ENCODE peak calls at places on chromosomes 1 and 21, in four cellular contexts. One of them, this sample, is unnamed.

GRCh38 chr1:8373547-8374270 is 55.8 kb downstream of the SLC45A1 start:
- DNase-seq in stimulated activated CD4-positive, alpha-beta T cell treated with anti-CD3 and anti-CD28 coated beads, TNF-alpha, amount 100 ng/mL, for 1 hour: no peak
- DNase-seq in left colon: no peak
- DNase-seq in HuH-7.5: no peak
- DNase-seq in this sample: peak

GRCh38 chr1:111598534-111598933 is 21.1 kb upstream of the RAP1A start:
- DNase-seq in stimulated activated CD4-positive, alpha-beta T cell treated with anti-CD3 and anti-CD28 coated beads, TNF-alpha, amount 100 ng/mL, for 1 hour: no peak
- DNase-seq in left colon: no peak
- DNase-seq in HuH-7.5: no peak
- DNase-seq in this sample: no peak

GRCh38 chr1:149845416-149845815 is 54.0 kb upstream of the BOLA1 start:
- DNase-seq in stimulated activated CD4-positive, alpha-beta T cell treated with anti-CD3 and anti-CD28 coated beads, TNF-alpha, amount 100 ng/mL, for 1 hour: no peak
- DNase-seq in HuH-7.5: no peak
- DNase-seq in left colon: no peak
- DNase-seq in this sample: no peak

GRCh38 chr1:55374801-55375616 is 159.8 kb upstream of the USP24 start:
- DNase-seq in left colon: no peak
- DNase-seq in stimulated activated CD4-positive, alpha-beta T cell treated with anti-CD3 and anti-CD28 coated beads, TNF-alpha, amount 100 ng/mL, for 1 hour: no peak
- DNase-seq in HuH-7.5: no peak
- DNase-seq in this sample: no peak

GRCh38 chr1:54227091-54227602 is 27.2 kb downstream of the MRPL37 start:
- DNase-seq in HuH-7.5: no peak
- DNase-seq in stimulated activated CD4-positive, alpha-beta T cell treated with anti-CD3 and anti-CD28 coated beads, TNF-alpha, amount 100 ng/mL, for 1 hour: no peak
- DNase-seq in left colon: no peak
- DNase-seq in this sample: no peak

GRCh38 chr1:33237579-33237978 is 18.7 kb upstream of the ZNF362 start:
- DNase-seq in left colon: no peak
- DNase-seq in stimulated activated CD4-positive, alpha-beta T cell treated with anti-CD3 and anti-CD28 coated beads, TNF-alpha, amount 100 ng/mL, for 1 hour: no peak
- DNase-seq in HuH-7.5: no peak
- DNase-seq in this sample: no peak

GRCh38 chr1:24309762-24310485 is 9.2 kb upstream of the GRHL3 start:
- DNase-seq in HuH-7.5: no peak
- DNase-seq in stimulated activated CD4-positive, alpha-beta T cell treated with anti-CD3 and anti-CD28 coated beads, TNF-alpha, amount 100 ng/mL, for 1 hour: no peak
- DNase-seq in left colon: no peak
- DNase-seq in this sample: no peak

GRCh38 chr1:109823543-109824348 is 60.0 kb upstream of the EPS8L3 start:
- DNase-seq in HuH-7.5: no peak
- DNase-seq in stimulated activated CD4-positive, alpha-beta T cell treated with anti-CD3 and anti-CD28 coated beads, TNF-alpha, amount 100 ng/mL, for 1 hour: no peak
- DNase-seq in left colon: peak
- DNase-seq in this sample: no peak

GRCh38 chr21:31161157-31161556 is 122.9 kb upstream of the KRTAP19-8 start:
- DNase-seq in stimulated activated CD4-positive, alpha-beta T cell treated with anti-CD3 and anti-CD28 coated beads, TNF-alpha, amount 100 ng/mL, for 1 hour: no peak
- DNase-seq in left colon: no peak
- DNase-seq in HuH-7.5: no peak
- DNase-seq in this sample: no peak

GRCh38 chr1:181015258-181015630 is 7.4 kb downstream of the STX6 start:
- DNase-seq in left colon: no peak
- DNase-seq in HuH-7.5: no peak
- DNase-seq in stimulated activated CD4-positive, alpha-beta T cell treated with anti-CD3 and anti-CD28 coated beads, TNF-alpha, amount 100 ng/mL, for 1 hour: no peak
- DNase-seq in this sample: no peak

GRCh38 chr1:5504364-5504740 is 487.9 kb downstream of the NPHP4 start:
- DNase-seq in left colon: no peak
- DNase-seq in stimulated activated CD4-positive, alpha-beta T cell treated with anti-CD3 and anti-CD28 coated beads, TNF-alpha, amount 100 ng/mL, for 1 hour: no peak
- DNase-seq in HuH-7.5: no peak
- DNase-seq in this sample: no peak

GRCh38 chr1:116786049-116786448 is 31.8 kb downstream of the CD2 start:
- DNase-seq in left colon: no peak
- DNase-seq in stimulated activated CD4-positive, alpha-beta T cell treated with anti-CD3 and anti-CD28 coated beads, TNF-alpha, amount 100 ng/mL, for 1 hour: no peak
- DNase-seq in HuH-7.5: no peak
- DNase-seq in this sample: no peak

GRCh38 chr1:2170211-2170610 is 24.4 kb downstream of the FAAP20 start:
- DNase-seq in stimulated activated CD4-positive, alpha-beta T cell treated with anti-CD3 and anti-CD28 coated beads, TNF-alpha, amount 100 ng/mL, for 1 hour: no peak
- DNase-seq in left colon: no peak
- DNase-seq in HuH-7.5: no peak
- DNase-seq in this sample: no peak

GRCh38 chr1:201652180-201652579 is 113.3 kb downstream of the NAV1 start:
- DNase-seq in stimulated activated CD4-positive, alpha-beta T cell treated with anti-CD3 and anti-CD28 coated beads, TNF-alpha, amount 100 ng/mL, for 1 hour: no peak
- DNase-seq in HuH-7.5: no peak
- DNase-seq in left colon: no peak
- DNase-seq in this sample: no peak

GRCh38 chr1:95186149-95186548 is 47.9 kb upstream of the RWDD3 start:
- DNase-seq in stimulated activated CD4-positive, alpha-beta T cell treated with anti-CD3 and anti-CD28 coated beads, TNF-alpha, amount 100 ng/mL, for 1 hour: no peak
- DNase-seq in HuH-7.5: no peak
- DNase-seq in left colon: no peak
- DNase-seq in this sample: no peak

GRCh38 chr1:25503551-25504426 is 39.6 kb upstream of the LDLRAP1 start:
- DNase-seq in stimulated activated CD4-positive, alpha-beta T cell treated with anti-CD3 and anti-CD28 coated beads, TNF-alpha, amount 100 ng/mL, for 1 hour: peak
- DNase-seq in HuH-7.5: no peak
- DNase-seq in left colon: peak
- DNase-seq in this sample: peak

GRCh38 chr1:167905182-167905581 is 8.8 kb downstream of the ADCY10 start:
- DNase-seq in stimulated activated CD4-positive, alpha-beta T cell treated with anti-CD3 and anti-CD28 coated beads, TNF-alpha, amount 100 ng/mL, for 1 hour: no peak
- DNase-seq in left colon: no peak
- DNase-seq in HuH-7.5: no peak
- DNase-seq in this sample: no peak

GRCh38 chr1:208059328-208060017 is 148.5 kb upstream of the CD34 start:
- DNase-seq in HuH-7.5: peak
- DNase-seq in left colon: no peak
- DNase-seq in stimulated activated CD4-positive, alpha-beta T cell treated with anti-CD3 and anti-CD28 coated beads, TNF-alpha, amount 100 ng/mL, for 1 hour: no peak
- DNase-seq in this sample: no peak

GRCh38 chr1:228938248-228938891 is 203.1 kb downstream of the RHOU start:
- DNase-seq in left colon: no peak
- DNase-seq in HuH-7.5: no peak
- DNase-seq in stimulated activated CD4-positive, alpha-beta T cell treated with anti-CD3 and anti-CD28 coated beads, TNF-alpha, amount 100 ng/mL, for 1 hour: no peak
- DNase-seq in this sample: no peak

GRCh38 chr21:46158666-46159300 is 3.4 kb upstream of the FTCD start:
- DNase-seq in left colon: no peak
- DNase-seq in HuH-7.5: no peak
- DNase-seq in stimulated activated CD4-positive, alpha-beta T cell treated with anti-CD3 and anti-CD28 coated beads, TNF-alpha, amount 100 ng/mL, for 1 hour: no peak
- DNase-seq in this sample: no peak

GRCh38 chr1:226938903-226939438 is 1.1 kb upstream of the COQ8A start:
- DNase-seq in HuH-7.5: no peak
- DNase-seq in stimulated activated CD4-positive, alpha-beta T cell treated with anti-CD3 and anti-CD28 coated beads, TNF-alpha, amount 100 ng/mL, for 1 hour: no peak
- DNase-seq in left colon: no peak
- DNase-seq in this sample: no peak

GRCh38 chr1:52659851-52660596 is 27.1 kb downstream of the SHISAL2A start:
- DNase-seq in left colon: no peak
- DNase-seq in HuH-7.5: no peak
- DNase-seq in stimulated activated CD4-positive, alpha-beta T cell treated with anti-CD3 and anti-CD28 coated beads, TNF-alpha, amount 100 ng/mL, for 1 hour: no peak
- DNase-seq in this sample: no peak

GRCh38 chr1:178986204-178986603 is 39.5 kb upstream of the FAM20B start:
- DNase-seq in stimulated activated CD4-positive, alpha-beta T cell treated with anti-CD3 and anti-CD28 coated beads, TNF-alpha, amount 100 ng/mL, for 1 hour: no peak
- DNase-seq in left colon: no peak
- DNase-seq in HuH-7.5: no peak
- DNase-seq in this sample: no peak

GRCh38 chr1:52511439-52511838 is 41.5 kb downstream of the TUT4 start:
- DNase-seq in stimulated activated CD4-positive, alpha-beta T cell treated with anti-CD3 and anti-CD28 coated beads, TNF-alpha, amount 100 ng/mL, for 1 hour: no peak
- DNase-seq in HuH-7.5: no peak
- DNase-seq in left colon: no peak
- DNase-seq in this sample: no peak

GRCh38 chr1:25066253-25066652 is 136.2 kb upstream of the RUNX3 start:
- DNase-seq in stimulated activated CD4-positive, alpha-beta T cell treated with anti-CD3 and anti-CD28 coated beads, TNF-alpha, amount 100 ng/mL, for 1 hour: no peak
- DNase-seq in HuH-7.5: no peak
- DNase-seq in left colon: no peak
- DNase-seq in this sample: no peak

GRCh38 chr1:94396356-94396755 is 21.8 kb upstream of the ABCD3 start:
- DNase-seq in HuH-7.5: no peak
- DNase-seq in stimulated activated CD4-positive, alpha-beta T cell treated with anti-CD3 and anti-CD28 coated beads, TNF-alpha, amount 100 ng/mL, for 1 hour: no peak
- DNase-seq in left colon: no peak
- DNase-seq in this sample: no peak

GRCh38 chr1:213292653-213293052 is 241.6 kb downstream of the RPS6KC1 start:
- DNase-seq in left colon: no peak
- DNase-seq in HuH-7.5: no peak
- DNase-seq in stimulated activated CD4-positive, alpha-beta T cell treated with anti-CD3 and anti-CD28 coated beads, TNF-alpha, amount 100 ng/mL, for 1 hour: no peak
- DNase-seq in this sample: no peak

GRCh38 chr1:162236201-162236600 is 140.5 kb downstream of the SPATA46 start:
- DNase-seq in left colon: no peak
- DNase-seq in stimulated activated CD4-positive, alpha-beta T cell treated with anti-CD3 and anti-CD28 coated beads, TNF-alpha, amount 100 ng/mL, for 1 hour: no peak
- DNase-seq in HuH-7.5: no peak
- DNase-seq in this sample: no peak

GRCh38 chr1:200040516-200041138 is 13.1 kb downstream of the NR5A2 start:
- DNase-seq in stimulated activated CD4-positive, alpha-beta T cell treated with anti-CD3 and anti-CD28 coated beads, TNF-alpha, amount 100 ng/mL, for 1 hour: no peak
- DNase-seq in left colon: peak
- DNase-seq in HuH-7.5: peak
- DNase-seq in this sample: no peak

GRCh38 chr1:54826226-54826816 is 25.2 kb upstream of the TTC22 start:
- DNase-seq in left colon: no peak
- DNase-seq in stimulated activated CD4-positive, alpha-beta T cell treated with anti-CD3 and anti-CD28 coated beads, TNF-alpha, amount 100 ng/mL, for 1 hour: no peak
- DNase-seq in HuH-7.5: no peak
- DNase-seq in this sample: no peak

This sample was measured in prostate gland.